ENCODE peak calls at places on chromosomes 7 and 10, in seven cellular contexts. X is A673, V is Caco-2, N is cardiac fibroblast, S is AG04450, B is thoracic aorta, G is IMR-90. R is an unnamed sample.

GRCh38 chr10:91190388-91190870 is 30.0 kb upstream of the PCGF5 start:
- DNase-seq in G (peak), S (no peak), X (no peak), B (no peak), V (no peak), N (peak), R (no peak)

GRCh38 chr7:106071356-106071998 is 40.6 kb downstream of the SYPL1 start:
- DNase-seq in N (peak), G (no peak), B (no peak), S (no peak), V (no peak), X (peak), R (peak)

GRCh38 chr10:52027055-52027454 is 287.0 kb upstream of the DKK1 start:
- DNase-seq in S (peak), V (no peak), B (no peak), N (peak), X (no peak), G (peak), R (no peak)

GRCh38 chr7:44433255-44434022 is 57.0 kb downstream of the NUDCD3 start:
- DNase-seq in N (no peak), B (no peak), V (no peak), G (no peak), S (no peak), X (no peak), R (no peak)

GRCh38 chr10:118708571-118708970 is 46.2 kb downstream of the CACUL1 start:
- DNase-seq in N (no peak), X (no peak), S (no peak), G (no peak), B (no peak), V (no peak), R (no peak)

GRCh38 chr10:128573236-128573800 is 447.1 kb upstream of the MKI67 start:
- DNase-seq in S (no peak), G (no peak), V (no peak), N (no peak), B (no peak), X (no peak), R (no peak)

GRCh38 chr10:57579926-57580325 is 687.8 kb downstream of the IPMK start:
- DNase-seq in B (no peak), N (peak), V (no peak), X (peak), G (peak), S (no peak), R (peak)

GRCh38 chr10:93813507-93814465 is 56.0 kb downstream of the LGI1 start:
- DNase-seq in X (peak), G (peak), B (no peak), S (no peak), N (peak), V (peak), R (no peak)

GRCh38 chr7:157276731-157277562 is 59.9 kb upstream of the DNAJB6 start:
- DNase-seq in B (no peak), X (peak), S (no peak), V (no peak), G (peak), N (peak), R (no peak)

GRCh38 chr7:35007768-35008167 is 29.5 kb downstream of the DPY19L1 start:
- DNase-seq in N (no peak), V (no peak), S (no peak), B (no peak), X (no peak), G (no peak), R (no peak)

GRCh38 chr10:120995768-120996167 is 144.6 kb downstream of the WDR11 start:
- DNase-seq in V (no peak), X (no peak), S (no peak), B (no peak), G (no peak), N (no peak), R (no peak)

GRCh38 chr7:22627136-22627535 is 99.9 kb upstream of the IL6 start:
- DNase-seq in G (peak), S (no peak), B (no peak), N (peak), V (no peak), X (no peak), R (no peak)

GRCh38 chr10:72276013-72276387 is 2.3 kb downstream of the DDIT4 start:
- DNase-seq in V (no peak), X (no peak), N (peak), S (no peak), G (no peak), B (no peak), R (peak)

GRCh38 chr7:104980969-104981670 is 32.9 kb upstream of the KMT2E start:
- DNase-seq in B (no peak), S (no peak), N (peak), V (no peak), X (peak), G (peak), R (no peak)

GRCh38 chr7:101553018-101553770 is 75.9 kb downstream of the MYL10 start:
- DNase-seq in B (no peak), G (no peak), S (no peak), V (peak), X (no peak), N (no peak), R (no peak)

GRCh38 chr7:156640257-156640948 is at the start of gene RNF32:
- DNase-seq in G (peak), V (peak), B (peak), X (peak), N (peak), S (peak), R (peak)

GRCh38 chr10:90274721-90275468 is 573.5 kb downstream of the KIF20B start:
- DNase-seq in B (no peak), V (no peak), X (no peak), S (no peak), G (no peak), N (peak), R (no peak)

GRCh38 chr7:79709574-79710409 is 256.3 kb upstream of the MAGI2 start:
- DNase-seq in V (no peak), B (no peak), N (peak), X (peak), G (peak), S (no peak), R (peak)

GRCh38 chr10:113528876-113529275 is 24.0 kb upstream of the HABP2 start:
- DNase-seq in V (no peak), X (no peak), B (no peak), G (no peak), N (no peak), S (no peak), R (no peak)

GRCh38 chr7:141889323-141889722 is 26.9 kb upstream of the OR9A4 start:
- DNase-seq in N (no peak), S (no peak), X (no peak), G (no peak), V (no peak), B (no peak), R (no peak)

GRCh38 chr7:38190010-38190409 is 12.0 kb downstream of the STARD3NL start:
- DNase-seq in S (no peak), G (peak), N (peak), V (no peak), X (no peak), B (no peak), R (no peak)

GRCh38 chr7:157384301-157384700 is 47.5 kb downstream of the DNAJB6 start:
- DNase-seq in B (no peak), N (peak), S (no peak), V (no peak), X (no peak), G (peak), R (peak)

GRCh38 chr10:125812128-125812527 is 10.9 kb downstream of the UROS start:
- DNase-seq in S (no peak), G (peak), B (no peak), N (peak), V (no peak), X (no peak), R (peak)

GRCh38 chr10:100368721-100369120 is 21.7 kb downstream of the SCD start:
- DNase-seq in B (no peak), V (no peak), X (no peak), G (no peak), S (no peak), N (no peak), R (no peak)

GRCh38 chr10:44863344-44864041 is 47.6 kb upstream of the TMEM72 start:
- DNase-seq in B (no peak), N (no peak), V (no peak), S (no peak), X (no peak), G (no peak), R (no peak)
- TF ChIP-seq CTCF in B (no peak), N (no peak), V (peak), S (no peak), X (no peak), G (no peak), R (no peak)

DNA sequence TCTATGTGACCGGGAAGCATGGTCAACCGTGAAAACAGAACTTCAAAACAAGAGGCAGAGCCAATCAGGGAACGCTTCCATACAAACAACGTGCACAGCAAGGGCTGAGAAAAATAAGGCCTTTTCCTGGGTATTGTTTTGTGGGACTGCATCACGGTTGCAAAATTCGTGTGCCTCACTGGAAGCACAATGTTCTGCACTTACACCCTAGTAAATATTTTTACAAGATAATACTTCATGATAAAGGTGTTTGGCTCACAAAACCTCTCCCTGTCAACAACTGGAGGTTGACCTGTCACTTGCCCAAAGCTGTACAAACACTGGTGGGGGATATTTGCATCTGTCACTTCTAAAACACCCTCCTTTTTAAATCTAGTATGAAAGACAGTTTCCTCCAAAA is 37.0 kb downstream of the KLF6 start:
- DNase-seq in V (peak), S (no peak), B (no peak), N (peak), G (no peak), X (no peak), R (peak)
- H3K4me3 ChIP-seq in V (no peak), S (no peak), B (peak), N (no peak), G (no peak), X (no peak), R (no peak)

GRCh38 chr7:24982917-24983316 is 2.9 kb upstream of the OSBPL3 start:
- DNase-seq in N (no peak), V (no peak), G (no peak), B (no peak), S (no peak), X (peak), R (no peak)
- TF ChIP-seq CTCF in N (peak), V (peak), G (peak), B (no peak), S (peak), X (peak), R (no peak)

DNA sequence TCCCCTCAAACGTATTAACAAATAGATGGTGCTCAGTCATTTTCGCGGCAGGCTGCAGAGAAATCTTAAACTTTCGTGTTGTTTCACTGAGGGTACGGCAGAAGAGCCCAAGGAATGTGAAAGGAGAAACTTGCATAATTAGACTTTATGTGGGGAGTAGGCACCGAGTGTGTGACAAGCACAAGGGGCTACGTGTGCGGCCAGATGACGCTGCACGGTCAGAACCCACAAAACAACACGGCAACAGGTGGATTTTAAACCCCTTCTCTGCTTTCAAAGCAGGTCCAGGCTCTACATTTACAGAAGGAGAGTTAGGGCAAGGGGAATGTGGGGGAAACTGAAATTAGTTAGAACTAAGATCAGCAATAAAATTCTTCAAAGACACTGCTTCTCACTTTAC is 401 bp upstream of the UCN3 start:
- DNase-seq in G (no peak), X (no peak), B (no peak), S (no peak), N (no peak), V (no peak), R (no peak)
- H3K4me3 ChIP-seq in G (no peak), X (no peak), B (no peak), S (no peak), N (no peak), V (no peak), R (no peak)

R was measured in LNCaP clone FGC.